ENCODE peak calls at places on chromosome 20, in nine cellular contexts. Y is CD8-positive, alpha-beta T cell; B is esophagus squamous epithelium; O is SJSA1; F is bronchial epithelial cell; N is A549; G is pancreas; V is skeletal muscle cell; U is tibial artery. K is an unnamed sample.

GRCh38 chr20:61317966-61318520 is 66.0 kb downstream of the CDH4 start:
- DNase-seq in V (no peak), U (no peak), F (no peak), B (no peak), Y (no peak), G (no peak), O (no peak), N (no peak), K (no peak)

GRCh38 chr20:49430320-49430719 is 52.1 kb downstream of the KCNB1 start:
- DNase-seq in F (no peak), Y (no peak), G (no peak), N (no peak), B (no peak), O (no peak), U (no peak), V (no peak), K (no peak)

GRCh38 chr20:48189177-48189576 is 403.9 kb upstream of the SULF2 start:
- DNase-seq in G (no peak), B (no peak), N (peak), U (no peak), O (peak), V (no peak), Y (no peak), F (peak), K (no peak)

GRCh38 chr20:25129428-25129827 is 47.5 kb upstream of the VSX1 start:
- DNase-seq in F (no peak), V (no peak), O (no peak), B (no peak), N (no peak), U (no peak), G (no peak), Y (no peak), K (no peak)

GRCh38 chr20:61263084-61263695 is 11.1 kb downstream of the CDH4 start:
- DNase-seq in N (peak), G (no peak), B (no peak), O (peak), F (no peak), U (no peak), V (no peak), Y (no peak), K (no peak)

GRCh38 chr20:54199283-54199682 is 8.6 kb upstream of the PFDN4 start:
- DNase-seq in N (no peak), U (no peak), B (no peak), O (no peak), G (no peak), V (no peak), F (no peak), Y (no peak), K (no peak)

GRCh38 chr20:35561268-35561667 is 19.4 kb downstream of the ERGIC3 start:
- DNase-seq in B (no peak), V (no peak), U (no peak), G (no peak), O (peak), Y (no peak), F (peak), N (peak), K (no peak)

GRCh38 chr20:59207742-59208357 is 44.2 kb downstream of the ZNF831 start:
- DNase-seq in F (peak), G (peak), V (no peak), Y (peak), U (no peak), N (peak), O (no peak), B (no peak), K (no peak)

GRCh38 chr20:48397689-48398005 is 430.2 kb downstream of the PREX1 start:
- DNase-seq in B (no peak), O (no peak), N (no peak), V (no peak), Y (no peak), U (no peak), G (no peak), F (no peak), K (no peak)

GRCh38 chr20:62020935-62021701 is 44.6 kb downstream of the TAF4 start:
- DNase-seq in G (no peak), F (no peak), V (peak), O (no peak), U (no peak), N (no peak), Y (no peak), B (no peak), K (no peak)

GRCh38 chr20:23153696-23154341 is 67.7 kb upstream of the CD93 start:
- DNase-seq in B (no peak), Y (no peak), O (no peak), V (no peak), N (no peak), F (peak), G (no peak), U (no peak), K (no peak)

GRCh38 chr20:32139947-32140346 is 30.4 kb downstream of the TM9SF4 start:
- DNase-seq in G (no peak), O (no peak), Y (no peak), N (no peak), V (no peak), U (no peak), B (no peak), F (no peak), K (no peak)

GRCh38 chr20:53187402-53187801 is 215.2 kb downstream of the TSHZ2 start:
- DNase-seq in V (no peak), O (no peak), U (no peak), B (no peak), F (no peak), N (no peak), Y (no peak), G (no peak), K (no peak)

GRCh38 chr20:19552144-19552895 is 205.7 kb upstream of the RIN2 start:
- DNase-seq in N (peak), U (peak), G (peak), V (no peak), O (no peak), F (peak), Y (no peak), B (no peak), K (no peak)

GRCh38 chr20:44651507-44652373 is at the start of gene ADA:
- DNase-seq in F (peak), Y (peak), U (peak), N (peak), O (peak), B (no peak), V (no peak), G (peak), K (no peak)

GRCh38 chr20:53692465-53693067 is 98.9 kb upstream of the ZNF217 start:
- DNase-seq in V (peak), F (no peak), N (no peak), G (no peak), U (no peak), Y (no peak), O (no peak), B (no peak), K (peak)

GRCh38 chr20:5678769-5679168 is 71.4 kb upstream of the SHLD1 start:
- DNase-seq in U (no peak), Y (no peak), N (no peak), O (no peak), G (no peak), V (no peak), B (no peak), F (no peak), K (no peak)

GRCh38 chr20:59820204-59821041 is 113.0 kb downstream of the SYCP2 start:
- DNase-seq in V (peak), N (no peak), G (no peak), U (no peak), F (peak), Y (no peak), O (no peak), B (no peak), K (no peak)

GRCh38 chr20:23415958-23416583 is 5.2 kb downstream of the NAPB start:
- DNase-seq in N (no peak), O (no peak), Y (peak), G (no peak), F (peak), B (no peak), U (no peak), V (no peak), K (no peak)

GRCh38 chr20:14470977-14471642 is 133.7 kb upstream of the FLRT3 start:
- DNase-seq in G (no peak), N (no peak), Y (no peak), F (no peak), O (no peak), V (no peak), B (no peak), U (no peak), K (no peak)

GRCh38 chr20:54194724-54195438 is 13.0 kb upstream of the PFDN4 start:
- DNase-seq in G (no peak), N (peak), V (no peak), Y (no peak), B (no peak), O (no peak), U (no peak), F (peak), K (no peak)

GRCh38 chr20:56323656-56324055 is 35.1 kb upstream of the FAM210B start:
- DNase-seq in G (no peak), Y (no peak), N (no peak), V (no peak), F (no peak), U (no peak), O (no peak), B (no peak), K (no peak)

GRCh38 chr20:51937780-51938179 is 135.5 kb upstream of the SALL4 start:
- DNase-seq in O (no peak), V (no peak), U (no peak), N (no peak), Y (no peak), F (no peak), B (no peak), G (no peak), K (no peak)

GRCh38 chr20:49283176-49283702 is 5.4 kb upstream of the ZNFX1 start:
- DNase-seq in F (no peak), V (no peak), O (no peak), Y (no peak), N (no peak), G (no peak), U (no peak), B (no peak), K (no peak)

GRCh38 chr20:23626040-23626620 is 11.6 kb downstream of the CST3 start:
- DNase-seq in F (peak), Y (no peak), B (no peak), V (no peak), O (no peak), G (no peak), U (no peak), N (peak), K (no peak)

GRCh38 chr20:16860914-16861313 is 112.8 kb downstream of the OTOR start:
- DNase-seq in V (no peak), B (no peak), N (no peak), U (no peak), G (no peak), Y (no peak), F (no peak), O (no peak), K (no peak)

GRCh38 chr20:44446111-44446722 is 29.5 kb upstream of the TTPAL start:
- DNase-seq in G (no peak), U (no peak), O (no peak), B (no peak), N (no peak), V (no peak), Y (no peak), F (no peak), K (no peak)

GRCh38 chr20:10297684-10298240 is 79.1 kb downstream of the SNAP25 start:
- DNase-seq in N (no peak), U (no peak), F (peak), Y (no peak), O (no peak), G (no peak), V (no peak), B (no peak), K (no peak)

GRCh38 chr20:15131176-15131575 is 793.8 kb upstream of the FLRT3 start:
- DNase-seq in N (no peak), B (no peak), G (no peak), U (no peak), F (no peak), V (no peak), O (no peak), Y (no peak), K (no peak)

GRCh38 chr20:57476073-57476526 is 48.8 kb downstream of the CTCFL start:
- DNase-seq in V (no peak), U (peak), Y (no peak), G (no peak), O (no peak), F (no peak), N (no peak), B (no peak), K (no peak)

GRCh38 chr20:24673678-24674570 is 204.5 kb downstream of the SYNDIG1 start:
- DNase-seq in V (no peak), N (peak), Y (no peak), B (no peak), F (peak), O (peak), U (peak), G (no peak), K (no peak)

GRCh38 chr20:53579581-53580375 is 13.9 kb downstream of the ZNF217 start:
- DNase-seq in N (peak), V (peak), G (peak), U (no peak), B (no peak), Y (peak), F (peak), O (no peak), K (no peak)

GRCh38 chr20:13259921-13260320 is 38.8 kb downstream of the ISM1 start:
- DNase-seq in V (no peak), N (no peak), U (no peak), F (no peak), Y (no peak), O (no peak), B (no peak), G (peak), K (no peak)

GRCh38 chr20:36167826-36168634 is 13.5 kb downstream of the EPB41L1 start:
- DNase-seq in G (no peak), N (peak), B (no peak), F (peak), O (no peak), U (no peak), V (no peak), Y (no peak), K (no peak)

GRCh38 chr20:31573555-31574295 is 31.4 kb upstream of the ID1 start:
- DNase-seq in V (no peak), F (peak), B (no peak), O (peak), U (no peak), Y (no peak), G (no peak), N (peak), K (no peak)

GRCh38 chr20:57393321-57394086 is 2.3 kb downstream of the RBM38 start:
- DNase-seq in B (no peak), V (no peak), O (no peak), G (no peak), Y (no peak), N (no peak), U (no peak), F (no peak), K (no peak)

GRCh38 chr20:42889517-42889916 is 300.2 kb downstream of the PTPRT start:
- DNase-seq in F (no peak), Y (no peak), V (no peak), U (no peak), B (no peak), G (no peak), N (no peak), O (no peak), K (no peak)

DNA sequence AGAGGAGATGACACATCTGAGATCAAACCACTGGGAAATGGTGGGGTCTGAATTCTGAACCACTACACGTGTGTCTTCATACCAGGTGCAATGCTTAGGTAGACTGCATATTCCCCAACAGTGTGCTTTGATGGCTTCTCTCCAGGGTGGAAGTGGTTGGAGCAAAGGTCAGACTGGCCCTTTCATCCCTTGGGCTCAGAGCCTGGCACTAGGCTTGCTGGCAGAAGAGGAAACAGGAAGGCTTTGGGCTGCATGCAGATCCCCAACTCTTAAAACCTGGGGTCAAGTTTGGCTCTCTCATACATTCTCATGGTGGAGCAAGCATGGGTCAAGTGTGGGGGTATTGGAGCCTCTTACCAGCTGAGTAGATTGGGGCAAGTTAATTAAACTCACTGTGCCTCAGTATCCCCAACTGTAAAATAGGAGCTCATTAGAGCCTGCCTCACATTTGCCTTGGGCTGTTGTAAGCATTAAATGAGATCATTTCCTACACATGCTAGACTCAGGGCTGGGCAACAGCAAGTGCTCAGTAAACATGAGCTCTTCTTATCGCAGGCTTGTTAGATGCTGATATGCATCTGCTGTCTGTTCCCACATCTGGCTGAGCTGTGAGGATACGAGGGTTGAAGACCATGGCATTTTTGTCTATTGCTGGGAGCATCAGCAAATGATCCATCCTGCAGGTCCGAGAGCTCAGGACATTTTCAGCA is 51.6 kb upstream of the FAM83D start:
- DNase-seq in B (no peak), G (no peak), Y (no peak), F (no peak), N (no peak), V (no peak), O (no peak), U (peak), K (no peak)
- H3K4me3 ChIP-seq in B (no peak), G (no peak), Y (peak), F (no peak), N (no peak), V (no peak), O (no peak), U (no peak), K (no peak)

DNA sequence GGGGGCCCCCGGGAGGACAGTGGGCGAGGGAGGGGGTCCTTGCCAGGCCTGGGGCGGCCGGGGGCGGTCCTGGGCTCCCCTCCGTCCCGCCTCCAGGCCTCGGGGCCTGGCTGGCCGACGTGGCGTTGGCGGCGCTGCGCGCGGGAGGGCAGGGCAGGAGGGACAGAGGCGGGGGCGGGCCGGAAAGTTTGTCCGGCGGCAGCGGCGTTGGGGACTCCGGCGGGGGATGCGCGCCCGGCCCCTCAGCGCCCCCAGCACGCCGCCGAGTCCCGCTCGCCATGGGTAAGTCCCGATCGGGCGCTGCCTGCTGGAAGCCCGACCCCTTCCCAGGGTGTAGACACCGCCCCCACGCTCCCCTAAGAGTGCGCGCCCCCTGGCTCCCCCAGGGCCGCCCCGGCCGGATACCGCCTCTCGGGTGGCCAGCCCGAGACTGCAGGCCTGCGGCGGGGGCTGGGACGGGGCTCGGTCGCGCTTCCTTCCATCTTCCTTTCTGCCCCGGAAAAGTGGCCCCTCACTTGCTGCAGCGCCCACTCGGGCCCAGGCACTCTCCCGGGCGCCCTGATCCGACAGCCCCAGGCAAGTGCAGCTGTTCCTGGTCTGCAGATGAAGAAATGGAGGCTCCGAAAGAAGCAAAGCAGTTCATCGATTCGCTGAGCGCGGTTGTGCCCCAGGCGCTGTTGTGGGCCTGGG is at the start of gene SLC2A10:
- DNase-seq in B (no peak), F (no peak), Y (no peak), N (no peak), V (no peak), U (peak), G (peak), O (peak), K (no peak)
- H3K4me3 ChIP-seq in B (peak), F (peak), Y (peak), N (no peak), V (peak), U (peak), G (peak), O (peak), K (peak)

GRCh38 chr20:1894951-1895673 is at the start of gene SIRPA:
- DNase-seq in F (no peak), O (peak), G (peak), V (peak), B (no peak), Y (no peak), N (peak), U (peak), K (peak)

GRCh38 chr20:1895674-1896496 is 678 bp downstream of the SIRPA start:
- DNase-seq in Y (no peak), V (no peak), U (peak), G (peak), B (no peak), F (no peak), O (no peak), N (no peak), K (no peak)

GRCh38 chr20:1892122-1892385 is 3.2 kb upstream of the SIRPA start:
- DNase-seq in G (no peak), F (no peak), V (no peak), U (no peak), N (no peak), Y (no peak), O (no peak), B (no peak), K (no peak)

GRCh38 chr20:1894471-1894950 is 696 bp upstream of the SIRPA start:
- DNase-seq in O (no peak), G (peak), Y (no peak), U (peak), F (no peak), B (no peak), V (peak), N (no peak), K (no peak)

DNA sequence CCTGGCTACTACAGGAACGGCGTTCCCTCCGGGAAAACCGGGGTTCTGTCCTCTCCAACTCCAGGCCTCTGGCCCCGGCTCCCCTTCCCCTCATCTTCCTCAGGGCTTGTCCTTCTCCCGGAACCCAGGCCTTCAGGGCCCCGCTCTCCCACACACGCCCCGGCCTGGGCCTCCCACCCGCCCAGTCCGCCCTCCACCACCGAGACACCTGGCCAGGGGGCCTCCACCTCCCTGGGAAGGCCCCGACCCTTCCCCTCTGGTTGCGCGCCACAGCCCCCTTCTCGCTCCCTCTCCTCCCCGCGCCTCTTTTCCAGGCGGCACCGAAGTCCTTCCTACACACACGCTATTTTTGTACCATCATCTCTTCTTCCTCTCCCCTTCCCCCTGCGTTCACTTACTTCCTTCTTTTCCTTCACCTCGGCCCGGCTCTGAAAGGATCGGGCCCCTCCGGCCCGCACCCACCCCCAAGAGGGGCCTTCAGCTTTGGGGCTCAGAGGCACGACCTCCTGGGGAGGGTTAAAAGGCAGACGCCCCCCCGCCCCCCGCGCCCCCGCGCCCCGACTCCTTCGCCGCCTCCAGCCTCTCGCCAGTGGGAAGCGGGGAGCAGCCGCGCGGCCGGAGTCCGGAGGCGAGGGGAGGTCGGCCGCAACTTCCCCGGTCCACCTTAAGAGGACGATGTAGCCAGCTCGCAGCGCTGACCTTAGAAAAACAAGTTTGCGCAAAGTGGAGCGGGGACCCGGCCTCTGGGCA is 1.3 kb upstream of the SIRPA start:
- DNase-seq in Y (no peak), U (no peak), V (no peak), B (no peak), F (no peak), N (peak), G (no peak), O (peak), K (no peak)
- H3K4me3 ChIP-seq in Y (no peak), U (peak), V (peak), B (peak), F (peak), N (peak), G (peak), O (peak), K (peak)

GRCh38 chr20:50848846-50849673 is 54.2 kb downstream of the BCAS4 start:
- DNase-seq in Y (no peak), V (no peak), U (no peak), F (no peak), N (no peak), O (no peak), G (peak), B (no peak), K (no peak)
- H3K4me3 ChIP-seq in Y (no peak), V (no peak), U (peak), F (no peak), N (no peak), O (no peak), G (no peak), B (no peak), K (peak)

GRCh38 chr20:11651647-11652046 is 266.0 kb upstream of the BTBD3 start:
- DNase-seq in F (no peak), Y (no peak), U (no peak), G (no peak), O (no peak), N (no peak), V (no peak), B (no peak), K (no peak)
- H3K4me3 ChIP-seq in F (no peak), Y (no peak), U (no peak), G (no peak), O (no peak), N (no peak), V (no peak), B (no peak), K (no peak)